ENCODE peak calls at places on chromosomes 13 and 19, in nine cellular contexts. V is activated T-helper 1 cell treated with anti-CD3 and anti-CD28 coated beads, Interleukin-12 subunit alpha, Interleukin-12 subunit beta, Interleukin-2, Interleukin-4 antibody, amounts not matched to agents 30 ng/mL and 10 ng/mL and 1 ng/mL, durations not matched to agents 14 hours and 24 hours and 36 hours; B is M059J; R is cardiac fibroblast; I is T1000; T is RWPE1; U is adipocyte; A is GM18507; D is stimulated activated CD4-positive, alpha-beta T cell treated with anti-CD3 and anti-CD28 coated beads, Interleukin-1b, Interleukin-23, amount 100 ng/mL, for 1 hour. Q is an unnamed sample.

GRCh38 chr13:31945202-31945978 is 86.2 kb upstream of the FRY start:
- DNase-seq in V (no peak), B (peak), R (peak), I (no peak), T (peak), U (peak), A (no peak), D (no peak), Q (peak)

GRCh38 chr13:36673352-36673751 is 468 bp upstream of the SERTM1 start:
- DNase-seq in V (no peak), B (no peak), R (no peak), I (no peak), T (no peak), U (no peak), A (no peak), D (no peak), Q (no peak)

GRCh38 chr13:81116461-81117282 is 775.7 kb upstream of the SPRY2 start:
- DNase-seq in V (no peak), B (no peak), R (no peak), I (no peak), T (no peak), U (peak), A (no peak), D (no peak), Q (no peak)

GRCh38 chr19:47069795-47070194 is 21.4 kb upstream of the TMEM160 start:
- DNase-seq in V (no peak), B (no peak), R (no peak), I (no peak), T (no peak), U (no peak), A (no peak), D (no peak), Q (no peak)

GRCh38 chr13:96091164-96091931 is 1.4 kb downstream of the HS6ST3 start:
- DNase-seq in V (no peak), B (peak), R (peak), I (no peak), T (no peak), U (no peak), A (no peak), D (no peak), Q (no peak)

GRCh38 chr13:20779405-20779804 is 5.6 kb upstream of the EEF1AKMT1 start:
- DNase-seq in V (no peak), B (no peak), R (no peak), I (no peak), T (no peak), U (no peak), A (no peak), D (no peak), Q (no peak)

GRCh38 chr19:34669305-34669704 is 7.7 kb downstream of the SCGB2B2 start:
- DNase-seq in V (no peak), B (no peak), R (no peak), I (no peak), T (no peak), U (no peak), A (no peak), D (no peak), Q (no peak)

GRCh38 chr19:16527971-16528521 is 14.2 kb downstream of the CHERP start:
- DNase-seq in V (peak), B (no peak), R (peak), I (no peak), T (no peak), U (peak), A (no peak), D (peak), Q (no peak)

GRCh38 chr13:94249512-94249911 is 230.0 kb downstream of the DCT start:
- DNase-seq in V (no peak), B (peak), R (peak), I (peak), T (no peak), U (peak), A (no peak), D (no peak), Q (no peak)

GRCh38 chr13:31755211-31755610 is 15.9 kb downstream of the RXFP2 start:
- DNase-seq in V (no peak), B (no peak), R (no peak), I (no peak), T (no peak), U (no peak), A (no peak), D (no peak), Q (no peak)

GRCh38 chr19:4639531-4640246 is 373 bp downstream of the TNFAIP8L1 start:
- DNase-seq in V (no peak), B (no peak), R (peak), I (peak), T (no peak), U (peak), A (no peak), D (no peak), Q (no peak)

GRCh38 chr13:32903720-32904119 is 112.5 kb upstream of the KL start:
- DNase-seq in V (no peak), B (peak), R (no peak), I (no peak), T (no peak), U (no peak), A (no peak), D (no peak), Q (no peak)

GRCh38 chr13:28220166-28220565 is 81.8 kb downstream of the PAN3 start:
- DNase-seq in V (no peak), B (peak), R (peak), I (no peak), T (no peak), U (peak), A (no peak), D (no peak), Q (no peak)

GRCh38 chr13:98004107-98004506 is 50.6 kb downstream of the IPO5 start:
- DNase-seq in V (no peak), B (peak), R (peak), I (no peak), T (no peak), U (peak), A (no peak), D (no peak), Q (no peak)

GRCh38 chr19:7294571-7295212 is 478 bp upstream of the INSR start:
- DNase-seq in V (no peak), B (peak), R (peak), I (no peak), T (no peak), U (peak), A (no peak), D (no peak), Q (peak)

Q was measured in DMS 273 treated with DMSO at 0.1 percent for 48 hours.